ENCODE peak calls at places on chromosome 22, in nine cellular contexts. One of them, this sample, is unnamed.

GRCh38 chr22:16824718-16825687 is at the start of gene XKR3:
- DNase-seq in stimulated activated CD4-positive, alpha-beta T cell treated with anti-CD3 and anti-CD28 coated beads, Interleukin-2, amount 100 ng/mL, for 48 hours: no peak
- DNase-seq in epithelial cell of esophagus: no peak
- DNase-seq in H7: no peak
- DNase-seq in LoVo: peak; percentile 41
- DNase-seq in breast epithelium: no peak
- DNase-seq in left lobe of liver: no peak
- DNase-seq in nephron progenitor cell: no peak
- DNase-seq in CD4-positive, alpha-beta T cell: no peak
- DNase-seq in this sample: no peak

GRCh38 chr22:31286360-31287255 is 5.7 kb downstream of the PIK3IP1 start:
- DNase-seq in stimulated activated CD4-positive, alpha-beta T cell treated with anti-CD3 and anti-CD28 coated beads, Interleukin-2, amount 100 ng/mL, for 48 hours: no peak
- DNase-seq in epithelial cell of esophagus: no peak
- DNase-seq in H7: no peak
- DNase-seq in LoVo: no peak
- DNase-seq in breast epithelium: no peak
- DNase-seq in left lobe of liver: no peak
- DNase-seq in nephron progenitor cell: no peak
- DNase-seq in CD4-positive, alpha-beta T cell: peak; percentile 55
- DNase-seq in this sample: no peak

GRCh38 chr22:24134090-24134846 is 47.0 kb upstream of the SUSD2 start:
- DNase-seq in stimulated activated CD4-positive, alpha-beta T cell treated with anti-CD3 and anti-CD28 coated beads, Interleukin-2, amount 100 ng/mL, for 48 hours: no peak
- DNase-seq in epithelial cell of esophagus: no peak
- DNase-seq in H7: no peak
- DNase-seq in LoVo: no peak
- DNase-seq in breast epithelium: no peak
- DNase-seq in left lobe of liver: no peak
- DNase-seq in nephron progenitor cell: peak; percentile 68
- DNase-seq in CD4-positive, alpha-beta T cell: peak; percentile 68
- DNase-seq in this sample: no peak

GRCh38 chr22:50544078-50544745 is 1.5 kb upstream of the KLHDC7B start:
- DNase-seq in stimulated activated CD4-positive, alpha-beta T cell treated with anti-CD3 and anti-CD28 coated beads, Interleukin-2, amount 100 ng/mL, for 48 hours: peak; percentile 81
- DNase-seq in epithelial cell of esophagus: peak; percentile 71
- DNase-seq in H7: peak; percentile 99
- DNase-seq in LoVo: peak; percentile 84
- DNase-seq in breast epithelium: no peak
- DNase-seq in left lobe of liver: peak; percentile 85
- DNase-seq in nephron progenitor cell: peak; percentile 90
- DNase-seq in CD4-positive, alpha-beta T cell: peak; percentile 78
- DNase-seq in this sample: no peak

GRCh38 chr22:24189249-24190158 is 8.2 kb downstream of the SUSD2 start:
- DNase-seq in stimulated activated CD4-positive, alpha-beta T cell treated with anti-CD3 and anti-CD28 coated beads, Interleukin-2, amount 100 ng/mL, for 48 hours: peak; percentile 50
- DNase-seq in epithelial cell of esophagus: peak; percentile 57
- DNase-seq in H7: peak; percentile 97
- DNase-seq in LoVo: peak; percentile 48
- DNase-seq in breast epithelium: peak; percentile 81
- DNase-seq in left lobe of liver: peak; percentile 70
- DNase-seq in nephron progenitor cell: peak; percentile 76
- DNase-seq in CD4-positive, alpha-beta T cell: peak; percentile 35
- DNase-seq in this sample: no peak

GRCh38 chr22:37365950-37366349 is 61.3 kb downstream of the ELFN2 start:
- DNase-seq in stimulated activated CD4-positive, alpha-beta T cell treated with anti-CD3 and anti-CD28 coated beads, Interleukin-2, amount 100 ng/mL, for 48 hours: no peak
- DNase-seq in epithelial cell of esophagus: no peak
- DNase-seq in H7: no peak
- DNase-seq in LoVo: no peak
- DNase-seq in breast epithelium: no peak
- DNase-seq in left lobe of liver: no peak
- DNase-seq in nephron progenitor cell: no peak
- DNase-seq in CD4-positive, alpha-beta T cell: no peak
- DNase-seq in this sample: no peak

GRCh38 chr22:33476716-33477115 is 418.5 kb upstream of the SYN3 start:
- DNase-seq in stimulated activated CD4-positive, alpha-beta T cell treated with anti-CD3 and anti-CD28 coated beads, Interleukin-2, amount 100 ng/mL, for 48 hours: no peak
- DNase-seq in epithelial cell of esophagus: no peak
- DNase-seq in H7: no peak
- DNase-seq in LoVo: peak; percentile 52
- DNase-seq in breast epithelium: no peak
- DNase-seq in left lobe of liver: no peak
- DNase-seq in nephron progenitor cell: no peak
- DNase-seq in CD4-positive, alpha-beta T cell: no peak
- DNase-seq in this sample: no peak

GRCh38 chr22:34414467-34415440 is 494.5 kb upstream of the LARGE1 start:
- DNase-seq in stimulated activated CD4-positive, alpha-beta T cell treated with anti-CD3 and anti-CD28 coated beads, Interleukin-2, amount 100 ng/mL, for 48 hours: peak; percentile 13
- DNase-seq in epithelial cell of esophagus: peak; percentile 48
- DNase-seq in H7: peak; percentile 58
- DNase-seq in LoVo: peak; percentile 65
- DNase-seq in breast epithelium: no peak
- DNase-seq in left lobe of liver: peak; percentile 55
- DNase-seq in nephron progenitor cell: peak; percentile 77
- DNase-seq in CD4-positive, alpha-beta T cell: no peak
- DNase-seq in this sample: peak; percentile 90

GRCh38 chr22:46052801-46053562 is 76.0 kb upstream of the WNT7B start:
- DNase-seq in stimulated activated CD4-positive, alpha-beta T cell treated with anti-CD3 and anti-CD28 coated beads, Interleukin-2, amount 100 ng/mL, for 48 hours: peak; percentile 25
- DNase-seq in epithelial cell of esophagus: peak; percentile 66
- DNase-seq in H7: peak; percentile 76
- DNase-seq in LoVo: peak; percentile 75
- DNase-seq in breast epithelium: peak; percentile 53
- DNase-seq in left lobe of liver: peak; percentile 61
- DNase-seq in nephron progenitor cell: no peak
- DNase-seq in CD4-positive, alpha-beta T cell: no peak
- DNase-seq in this sample: no peak